ENCODE peak calls at places on chromosomes 5 and 9, in nine cellular contexts. K is MM.1S, B is fibroblast of lung, Q is PC-9, E is HCT116, J is mammary epithelial cell, P is HepG2, C is GM23248, U is endothelial cell of umbilical vein. W is an unnamed sample.

GRCh38 chr9:89363921-89364663 is 45.8 kb downstream of the SECISBP2 start:
- DNase-seq in J (no peak), B (no peak), K (no peak), Q (no peak), U (no peak), E (no peak), P (no peak), C (no peak), W (no peak)

GRCh38 chr5:78920604-78921003 is 64.5 kb downstream of the ARSB start:
- DNase-seq in B (peak; percentile 49), C (peak; percentile 37), Q (peak; percentile 12), K (no peak), P (no peak), E (no peak), J (no peak), U (no peak), W (peak; percentile 36)

GRCh38 chr5:28403846-28404245 is 1365.5 kb upstream of the CDH9 start:
- DNase-seq in P (no peak), U (no peak), B (peak; percentile 74), K (no peak), Q (peak; percentile 40), C (no peak), E (no peak), J (peak; percentile 57), W (peak; percentile 63)

GRCh38 chr5:123422433-123423277 is 548 bp downstream of the CEP120 start:
- DNase-seq in C (peak; percentile 70), J (peak; percentile 38), Q (peak; percentile 4), B (peak; percentile 41), U (peak; percentile 64), E (no peak), P (peak; percentile 6), K (peak; percentile 35), W (peak; percentile 25)

GRCh38 chr9:21381752-21382339 is 3.4 kb downstream of the IFNA2 start:
- DNase-seq in Q (no peak), B (no peak), C (no peak), U (no peak), J (no peak), E (no peak), P (peak; percentile 36), K (peak; percentile 28), W (no peak)

GRCh38 chr9:108043585-108043984 is 554.0 kb upstream of the KLF4 start:
- DNase-seq in E (no peak), U (no peak), P (no peak), J (peak; percentile 11), Q (no peak), B (no peak), C (peak; percentile 32), K (no peak), W (no peak)

GRCh38 chr9:2024888-2025781 is 10.0 kb downstream of the SMARCA2 start:
- DNase-seq in P (no peak), J (no peak), U (no peak), C (no peak), E (no peak), B (peak; percentile 14), Q (no peak), K (no peak), W (no peak)

GRCh38 chr9:130332384-130332926 is 66.9 kb downstream of the HMCN2 start:
- DNase-seq in K (no peak), C (no peak), J (no peak), B (no peak), U (no peak), P (no peak), E (no peak), Q (no peak), W (no peak)

GRCh38 chr5:80055491-80056170 is 20.5 kb downstream of the THBS4 start:
- DNase-seq in E (no peak), C (no peak), J (peak; percentile 90), P (no peak), K (no peak), U (no peak), Q (peak; percentile 87), B (no peak), W (no peak)

GRCh38 chr5:174411513-174411819 is 312.9 kb upstream of the MSX2 start:
- DNase-seq in Q (no peak), P (no peak), U (no peak), J (no peak), C (no peak), E (no peak), B (no peak), K (no peak), W (no peak)

GRCh38 chr5:73499756-73500155 is 1.5 kb downstream of the BTF3 start:
- DNase-seq in C (no peak), E (no peak), Q (no peak), K (no peak), B (no peak), P (no peak), U (no peak), J (no peak), W (no peak)

GRCh38 chr5:73496984-73497457 is 1.2 kb upstream of the BTF3 start:
- DNase-seq in B (peak; percentile 63), P (peak; percentile 90), U (peak; percentile 54), K (peak; percentile 66), Q (no peak), C (peak; percentile 75), E (peak; percentile 79), J (peak; percentile 73), W (peak; percentile 47)

GRCh38 chr5:73497537-73498056 is 645 bp upstream of the BTF3 start:
- DNase-seq in E (no peak), K (no peak), P (no peak), Q (no peak), J (no peak), U (no peak), B (no peak), C (no peak), W (peak; percentile 23)

GRCh38 chr5:73499187-73499586 is 945 bp downstream of the BTF3 start:
- DNase-seq in K (no peak), P (no peak), J (no peak), E (no peak), B (no peak), C (peak; percentile 49), U (peak; percentile 22), Q (no peak), W (no peak)

DNA sequence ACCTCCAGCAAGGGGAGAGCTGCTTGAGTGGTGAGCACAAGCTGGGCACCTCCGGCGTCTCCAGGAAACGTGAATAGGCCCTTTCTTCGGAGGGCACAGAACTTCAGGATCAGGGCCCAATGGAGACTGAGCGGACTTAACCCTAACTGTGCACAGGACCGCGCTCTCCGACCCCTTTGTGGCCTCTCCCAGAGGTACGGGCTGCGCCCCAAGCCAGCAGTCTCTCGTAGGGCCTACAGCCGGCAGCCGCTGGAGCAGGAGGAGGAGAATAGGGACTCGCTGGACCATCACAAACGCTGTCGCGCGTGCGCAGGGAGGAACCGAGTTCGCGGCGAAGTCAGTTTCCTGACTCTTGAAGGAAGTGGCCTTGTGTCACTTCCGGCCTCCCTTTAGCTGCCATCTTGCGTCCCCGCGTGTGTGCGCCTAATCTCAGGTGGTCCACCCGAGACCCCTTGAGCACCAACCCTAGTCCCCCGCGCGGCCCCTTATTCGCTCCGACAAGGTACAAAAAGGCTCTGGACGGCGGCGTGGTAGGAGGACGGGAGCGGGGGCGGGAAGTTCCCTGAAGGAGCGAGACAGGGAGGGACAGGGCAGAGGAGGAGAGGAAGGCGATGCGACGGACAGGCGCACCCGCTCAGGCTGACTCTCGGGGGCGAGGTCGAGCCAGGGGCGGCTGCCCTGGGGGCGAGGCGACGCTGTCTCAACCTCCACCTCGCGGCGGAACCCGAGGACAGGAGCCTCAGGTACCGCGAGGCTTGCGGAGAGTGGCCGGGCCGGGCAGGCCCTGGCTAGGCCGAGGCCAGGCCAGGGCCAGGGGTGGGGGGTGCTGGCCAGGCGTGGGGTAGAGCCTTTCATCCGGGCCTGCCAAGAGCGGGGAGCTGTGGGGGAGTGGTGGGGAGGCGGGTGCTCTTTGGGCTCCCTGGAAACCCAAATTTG is at the start of gene BTF3:
- DNase-seq in C (peak; percentile 99), J (peak; percentile 96), Q (peak; percentile 93), B (peak; percentile 98), E (peak; percentile 92), K (peak; percentile 99), U (peak; percentile 96), P (peak; percentile 97), W (peak; percentile 96)
- TF ChIP-seq EZH2 in C (no peak), J (no peak), Q (no peak), B (no peak), E (no peak), K (no peak), U (no peak), P (no peak), W (no peak)

GRCh38 chr9:124012368-124013262 is 1.0 kb downstream of the LHX2 start:
- DNase-seq in U (no peak), K (no peak), J (no peak), E (no peak), P (no peak), C (no peak), Q (no peak), B (no peak), W (no peak)
- TF ChIP-seq EZH2 in U (peak; percentile 99), K (no peak), J (no peak), E (no peak), P (no peak), C (peak; percentile 11), Q (no peak), B (peak; percentile 95), W (peak; percentile 97)

GRCh38 chr5:51388488-51389325 is 5.5 kb downstream of the ISL1 start:
- DNase-seq in Q (no peak), U (no peak), K (no peak), B (no peak), C (no peak), E (no peak), P (no peak), J (no peak), W (no peak)

GRCh38 chr5:51385214-51385613 is 2.0 kb downstream of the ISL1 start:
- DNase-seq in C (no peak), J (no peak), U (peak; percentile 5), B (no peak), Q (no peak), P (no peak), E (no peak), K (no peak), W (no peak)

GRCh38 chr5:51389326-51389581 is 6.0 kb downstream of the ISL1 start:
- DNase-seq in C (no peak), E (no peak), B (no peak), K (no peak), P (no peak), U (no peak), Q (no peak), J (no peak), W (no peak)

GRCh38 chr5:51387854-51388320 is 4.6 kb downstream of the ISL1 start:
- DNase-seq in C (no peak), P (no peak), B (no peak), J (no peak), Q (no peak), U (no peak), E (no peak), K (no peak), W (no peak)

GRCh38 chr5:51386916-51387853 is 3.9 kb downstream of the ISL1 start:
- DNase-seq in E (no peak), P (no peak), Q (no peak), C (no peak), J (no peak), B (no peak), U (peak; percentile 10), K (no peak), W (no peak)
- TF ChIP-seq EZH2 in E (no peak), P (no peak), Q (no peak), C (no peak), J (peak; percentile 97), B (peak; percentile 41), U (peak; percentile 14), K (no peak), W (no peak)

DNA sequence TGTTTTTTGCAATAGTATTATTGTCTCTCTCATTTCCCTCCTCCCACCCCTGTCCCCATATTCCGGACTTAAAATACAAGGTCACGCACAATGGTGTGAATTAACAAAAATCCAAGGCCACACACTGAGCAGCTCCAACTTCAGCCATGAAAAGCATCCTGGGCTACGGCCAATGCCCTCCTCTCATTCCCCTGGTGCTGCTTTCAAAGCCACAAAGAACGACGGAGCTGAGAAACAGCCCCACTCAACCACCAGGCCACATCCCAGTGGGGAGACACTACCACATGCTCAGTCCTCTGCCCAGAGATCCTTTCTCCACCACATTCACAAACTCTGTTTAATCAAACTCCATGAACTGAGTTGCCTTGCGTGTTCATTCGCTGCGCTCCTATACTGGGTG is 220.8 kb downstream of the TSSK1B start:
- DNase-seq in U (no peak), J (no peak), B (peak; percentile 61), P (no peak), E (no peak), Q (no peak), C (no peak), K (no peak), W (peak; percentile 48)
- TF ChIP-seq EZH2 in U (no peak), J (no peak), B (no peak), P (no peak), E (no peak), Q (no peak), C (no peak), K (no peak), W (no peak)